ENCODE peak calls at places on chromosome 1, in five cellular contexts. Y is prostate gland, Z is breast epithelium, Q is gastrocnemius medialis, L is body of pancreas. V is an unnamed sample.

GRCh38 chr1:168509875-168510594 is 33.8 kb downstream of the XCL2 start:
- DNase-seq in Y (no peak), Z (no peak), Q (no peak), L (no peak), V (no peak)

GRCh38 chr1:218369688-218370511 is 24.8 kb downstream of the TGFB2 start:
- DNase-seq in Y (no peak), Z (no peak), Q (no peak), L (no peak), V (no peak)

GRCh38 chr1:54581621-54582035 is 33.6 kb downstream of the ACOT11 start:
- DNase-seq in Y (peak; percentile 96), Z (peak; percentile 85), Q (peak; percentile 99), L (peak; percentile 99), V (peak; percentile 97)

GRCh38 chr1:201759194-201759814 is 69.7 kb upstream of the IPO9 start:
- DNase-seq in Y (no peak), Z (no peak), Q (no peak), L (no peak), V (no peak)

GRCh38 chr1:112687361-112687760 is 12.9 kb downstream of the MOV10 start:
- DNase-seq in Y (peak; percentile 75), Z (no peak), Q (no peak), L (no peak), V (no peak)

GRCh38 chr1:54276617-54277450 is 76.9 kb downstream of the MRPL37 start:
- DNase-seq in Y (no peak), Z (no peak), Q (peak; percentile 38), L (no peak), V (no peak)

GRCh38 chr1:234466945-234467344 is 12.0 kb downstream of the TARBP1 start:
- DNase-seq in Y (no peak), Z (no peak), Q (no peak), L (no peak), V (no peak)

GRCh38 chr1:224874775-224875174 is 54.7 kb upstream of the DNAH14 start:
- DNase-seq in Y (no peak), Z (no peak), Q (no peak), L (peak; percentile 29), V (no peak)

GRCh38 chr1:245197911-245198379 is 43.2 kb downstream of the KIF26B start:
- DNase-seq in Y (no peak), Z (no peak), Q (no peak), L (no peak), V (no peak)

GRCh38 chr1:115461526-115461925 is 123.5 kb upstream of the NGF start:
- DNase-seq in Y (no peak), Z (no peak), Q (no peak), L (no peak), V (no peak)

GRCh38 chr1:232891116-232891515 is 59.3 kb upstream of the NTPCR start:
- DNase-seq in Y (no peak), Z (no peak), Q (no peak), L (no peak), V (no peak)

GRCh38 chr1:218904401-218904800 is 269.3 kb upstream of the LYPLAL1 start:
- DNase-seq in Y (no peak), Z (no peak), Q (no peak), L (no peak), V (no peak)

GRCh38 chr1:169163059-169163458 is 56.6 kb downstream of the ATP1B1 start:
- DNase-seq in Y (no peak), Z (no peak), Q (no peak), L (no peak), V (no peak)

GRCh38 chr1:189158155-189158554 is 1319.5 kb downstream of the BRINP3 start:
- DNase-seq in Y (no peak), Z (no peak), Q (no peak), L (no peak), V (no peak)

GRCh38 chr1:18703041-18703621 is 72.5 kb downstream of the PAX7 start:
- DNase-seq in Y (no peak), Z (no peak), Q (no peak), L (no peak), V (no peak)

GRCh38 chr1:193219391-193219790 is 33.0 kb upstream of the B3GALT2 start:
- DNase-seq in Y (no peak), Z (no peak), Q (no peak), L (no peak), V (no peak)

GRCh38 chr1:22753396-22754083 is 42.9 kb downstream of the EPHB2 start:
- DNase-seq in Y (no peak), Z (no peak), Q (no peak), L (no peak), V (no peak)

GRCh38 chr1:207088731-207089626 is at the start of gene C4BPB:
- DNase-seq in Y (no peak), Z (no peak), Q (no peak), L (peak; percentile 70), V (no peak)

GRCh38 chr1:8377382-8377928 is 59.5 kb downstream of the SLC45A1 start:
- DNase-seq in Y (no peak), Z (no peak), Q (no peak), L (no peak), V (no peak)

GRCh38 chr1:37038703-37039093 is 4.4 kb upstream of the GRIK3 start:
- DNase-seq in Y (no peak), Z (peak; percentile 63), Q (no peak), L (no peak), V (no peak)

GRCh38 chr1:53502641-53503432 is 43.6 kb downstream of the DMRTB1 start:
- DNase-seq in Y (no peak), Z (no peak), Q (no peak), L (no peak), V (no peak)

GRCh38 chr1:113811353-113811887 is 856 bp downstream of the RSBN1 start:
- DNase-seq in Y (peak; percentile 9), Z (peak; percentile 62), Q (peak; percentile 45), L (peak; percentile 71), V (peak; percentile 47)

GRCh38 chr1:170126691-170127090 is 19.1 kb upstream of the NTMT2 start:
- DNase-seq in Y (no peak), Z (no peak), Q (no peak), L (no peak), V (no peak)

GRCh38 chr1:61139324-61140055 is 57.1 kb downstream of the NFIA start:
- DNase-seq in Y (no peak), Z (no peak), Q (peak; percentile 41), L (no peak), V (no peak)

GRCh38 chr1:12172042-12172851 is 5.5 kb downstream of the TNFRSF1B start:
- DNase-seq in Y (no peak), Z (no peak), Q (no peak), L (no peak), V (no peak)

GRCh38 chr1:159938221-159938852 is 7.1 kb downstream of the IGSF9 start:
- DNase-seq in Y (no peak), Z (no peak), Q (no peak), L (no peak), V (no peak)

GRCh38 chr1:116020668-116021272 is 44.5 kb downstream of the SLC22A15 start:
- DNase-seq in Y (peak; percentile 15), Z (no peak), Q (no peak), L (peak; percentile 76), V (peak; percentile 36)

GRCh38 chr1:45796946-45797345 is 6.5 kb upstream of the MAST2 start:
- DNase-seq in Y (no peak), Z (no peak), Q (peak; percentile 29), L (no peak), V (no peak)

GRCh38 chr1:44237721-44238457 is 24.6 kb downstream of the DMAP1 start:
- DNase-seq in Y (peak; percentile 71), Z (no peak), Q (peak; percentile 28), L (peak; percentile 19), V (peak; percentile 42)

GRCh38 chr1:39016604-39017171 is 9.5 kb upstream of the NDUFS5 start:
- DNase-seq in Y (no peak), Z (no peak), Q (no peak), L (no peak), V (no peak)

GRCh38 chr1:92478393-92478792 is 8.3 kb downstream of the GFI1 start:
- DNase-seq in Y (no peak), Z (no peak), Q (no peak), L (no peak), V (no peak)

GRCh38 chr1:76659171-76659940 is 207.9 kb upstream of the ST6GALNAC5 start:
- DNase-seq in Y (no peak), Z (no peak), Q (no peak), L (no peak), V (no peak)

DNA sequence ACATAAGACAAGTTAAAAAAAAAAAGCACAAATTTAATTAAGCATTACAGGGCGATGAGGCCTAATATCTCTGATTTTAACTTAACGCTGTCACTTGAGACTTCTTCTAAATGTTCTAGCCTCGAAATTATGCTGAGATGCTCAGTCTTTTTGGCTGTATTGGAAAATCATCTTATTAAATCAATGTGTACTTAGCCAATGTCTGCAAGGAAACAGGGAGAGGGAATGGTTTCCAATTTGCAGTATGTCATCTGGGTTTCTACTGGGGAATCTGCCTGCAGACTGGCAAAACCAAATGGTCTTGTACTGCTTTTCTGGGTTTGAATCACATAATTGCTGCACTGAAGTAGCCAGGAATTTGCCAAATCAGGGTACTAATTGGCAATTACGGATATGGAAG is 44.1 kb downstream of the KANK4 start:
- DNase-seq in Y (no peak), Z (no peak), Q (no peak), L (no peak), V (no peak)
- TF ChIP-seq POLR2A in Y (no peak), Z (no peak), Q (no peak), L (no peak), V (no peak)

DNA sequence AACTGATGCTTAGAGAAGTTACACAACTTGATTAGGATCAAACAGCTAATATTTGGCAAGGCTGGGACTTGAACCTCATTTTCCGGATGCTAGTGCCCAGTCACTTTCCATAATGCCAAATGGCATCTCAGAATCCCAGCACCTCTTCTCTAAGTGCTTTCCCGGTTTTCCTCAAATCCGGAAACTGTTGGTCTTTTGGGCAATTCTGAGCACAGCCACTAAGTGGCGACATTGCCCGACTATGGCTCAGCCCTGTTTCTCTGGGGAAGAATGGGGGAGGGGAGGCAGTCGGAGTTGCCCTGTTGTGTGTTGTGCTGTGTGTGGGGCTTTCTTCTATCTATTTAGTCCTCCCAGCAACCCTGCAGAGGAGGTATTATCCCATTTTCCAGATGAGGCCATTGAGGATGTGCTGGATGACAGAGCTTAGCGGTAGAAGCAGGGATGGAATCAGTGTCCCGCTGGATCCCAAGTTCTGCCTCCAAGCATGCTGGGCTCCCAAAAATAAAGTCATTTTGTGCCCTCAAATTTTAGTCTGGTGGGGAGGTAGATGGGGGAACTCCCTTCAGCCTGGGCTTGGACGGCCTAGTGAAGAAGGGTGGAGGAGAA is 175.0 kb downstream of the FCRL5 start:
- DNase-seq in Y (no peak), Z (no peak), Q (no peak), L (peak; percentile 60), V (no peak)
- TF ChIP-seq CTCF in Y (no peak), Z (no peak), Q (no peak), L (peak; percentile 40), V (peak; percentile 12)

GRCh38 chr1:164640673-164641352 is 81.8 kb downstream of the PBX1 start:
- DNase-seq in Y (no peak), Z (no peak), Q (peak; percentile 94), L (peak; percentile 61), V (no peak)

GRCh38 chr1:164635784-164636729 is 77.1 kb downstream of the PBX1 start:
- DNase-seq in Y (no peak), Z (no peak), Q (peak; percentile 83), L (peak; percentile 85), V (no peak)

GRCh38 chr1:164636744-164637143 is 77.8 kb downstream of the PBX1 start:
- DNase-seq in Y (no peak), Z (no peak), Q (no peak), L (no peak), V (no peak)

GRCh38 chr1:164637461-164638375 is 78.7 kb downstream of the PBX1 start:
- DNase-seq in Y (no peak), Z (no peak), Q (peak; percentile 48), L (peak; percentile 87), V (peak; percentile 56)

GRCh38 chr1:164638506-164639202 is 79.7 kb downstream of the PBX1 start:
- DNase-seq in Y (no peak), Z (no peak), Q (peak; percentile 65), L (peak; percentile 51), V (peak; percentile 44)
- H3K4me1 ChIP-seq in Y (peaks cover 4% of the 10 kb centered on the region), Z (no peaks in the 10 kb centered on the region), Q (peaks cover 100% of the 10 kb centered on the region), L (peaks cover 90% of the 10 kb centered on the region), V (peaks cover 92% of the 10 kb centered on the region)

GRCh38 chr1:43199093-43199726 is 27.1 kb downstream of the CFAP57 start:
- DNase-seq in Y (no peak), Z (no peak), Q (no peak), L (no peak), V (no peak)
- TF ChIP-seq POLR2A in Y (no peak), Z (no peak), Q (no peak), L (no peak), V (no peak)